ENCODE peak calls at places on chromosome 2, in four cellular contexts. X, P, I and O are unnamed samples.

GRCh38 chr2:29041161-29041660 is 33.1 kb downstream of the PCARE start:
- DNase-seq in X (no peak), P (no peak), I (no peak), O (no peak)

GRCh38 chr2:233800231-233800630 is 22.1 kb downstream of the MROH2A start:
- DNase-seq in X (no peak), P (no peak), I (no peak), O (no peak)

GRCh38 chr2:113275556-113276215 is 3.0 kb downstream of the PAX8 start:
- DNase-seq in X (no peak), P (no peak), I (no peak), O (no peak)

GRCh38 chr2:32427672-32428622 is 71.1 kb downstream of the BIRC6 start:
- DNase-seq in X (no peak), P (no peak), I (no peak), O (no peak)

GRCh38 chr2:38032946-38033345 is 43.0 kb downstream of the CYP1B1 start:
- DNase-seq in X (no peak), P (no peak), I (no peak), O (no peak)

GRCh38 chr2:16386431-16386830 is 279.2 kb downstream of the CYRIA start:
- DNase-seq in X (no peak), P (no peak), I (no peak), O (no peak)

GRCh38 chr2:2791031-2791430 is 460.0 kb upstream of the MYT1L start:
- DNase-seq in X (no peak), P (no peak), I (peak), O (no peak)

GRCh38 chr2:133936601-133937000 is 317.3 kb upstream of the MGAT5 start:
- DNase-seq in X (no peak), P (peak), I (no peak), O (no peak)

GRCh38 chr2:235501663-235502009 is 7.8 kb downstream of the AGAP1 start:
- DNase-seq in X (no peak), P (no peak), I (no peak), O (no peak)

GRCh38 chr2:223051580-223052375 is at the start of gene KCNE4:
- DNase-seq in X (no peak), P (no peak), I (no peak), O (no peak)

GRCh38 chr2:134782792-134783191 is 55.6 kb upstream of the ACMSD start:
- DNase-seq in X (peak), P (no peak), I (no peak), O (peak)

GRCh38 chr2:33166287-33166881 is 219.6 kb downstream of the LTBP1 start:
- DNase-seq in X (no peak), P (peak), I (no peak), O (no peak)

GRCh38 chr2:15677141-15677911 is 85.7 kb downstream of the DDX1 start:
- DNase-seq in X (no peak), P (no peak), I (no peak), O (no peak)

GRCh38 chr2:71618327-71619113 is 165.2 kb downstream of the DYSF start:
- DNase-seq in X (no peak), P (peak), I (no peak), O (no peak)

GRCh38 chr2:171531836-171532450 is 9.7 kb downstream of the CYBRD1 start:
- DNase-seq in X (no peak), P (no peak), I (no peak), O (no peak)

GRCh38 chr2:238458641-238459040 is 31.9 kb downstream of the ASB1 start:
- DNase-seq in X (no peak), P (no peak), I (no peak), O (no peak)

GRCh38 chr2:203824057-203824456 is 43.5 kb upstream of the CTLA4 start:
- DNase-seq in X (no peak), P (no peak), I (no peak), O (no peak)

GRCh38 chr2:209209943-209210342 is 213.9 kb upstream of the MAP2 start:
- DNase-seq in X (no peak), P (no peak), I (no peak), O (no peak)

GRCh38 chr2:204611017-204611631 is 65.8 kb downstream of the PARD3B start:
- DNase-seq in X (no peak), P (no peak), I (no peak), O (no peak)

GRCh38 chr2:20450201-20451108 is 3.6 kb downstream of the RHOB start:
- DNase-seq in X (no peak), P (no peak), I (peak), O (no peak)

GRCh38 chr2:109057686-109058085 is 68.7 kb upstream of the EDAR start:
- DNase-seq in X (no peak), P (no peak), I (no peak), O (no peak)

GRCh38 chr2:33634261-33634910 is 35.3 kb upstream of the FAM98A start:
- DNase-seq in X (no peak), P (no peak), I (no peak), O (no peak)

GRCh38 chr2:53939656-53940055 is 31.1 kb downstream of the PSME4 start:
- DNase-seq in X (no peak), P (no peak), I (no peak), O (no peak)

GRCh38 chr2:7634370-7634769 is 717.2 kb downstream of the RNF144A start:
- DNase-seq in X (no peak), P (no peak), I (no peak), O (no peak)

GRCh38 chr2:172693529-172694185 is 42.0 kb upstream of the RAPGEF4 start:
- DNase-seq in X (no peak), P (peak), I (no peak), O (no peak)

GRCh38 chr2:51289045-51289444 is 257.1 kb upstream of the NRXN1 start:
- DNase-seq in X (no peak), P (no peak), I (no peak), O (no peak)
- TF ChIP-seq CTCF in X (no peak), P (no peak), I (no peak), O (no peak)

DNA sequence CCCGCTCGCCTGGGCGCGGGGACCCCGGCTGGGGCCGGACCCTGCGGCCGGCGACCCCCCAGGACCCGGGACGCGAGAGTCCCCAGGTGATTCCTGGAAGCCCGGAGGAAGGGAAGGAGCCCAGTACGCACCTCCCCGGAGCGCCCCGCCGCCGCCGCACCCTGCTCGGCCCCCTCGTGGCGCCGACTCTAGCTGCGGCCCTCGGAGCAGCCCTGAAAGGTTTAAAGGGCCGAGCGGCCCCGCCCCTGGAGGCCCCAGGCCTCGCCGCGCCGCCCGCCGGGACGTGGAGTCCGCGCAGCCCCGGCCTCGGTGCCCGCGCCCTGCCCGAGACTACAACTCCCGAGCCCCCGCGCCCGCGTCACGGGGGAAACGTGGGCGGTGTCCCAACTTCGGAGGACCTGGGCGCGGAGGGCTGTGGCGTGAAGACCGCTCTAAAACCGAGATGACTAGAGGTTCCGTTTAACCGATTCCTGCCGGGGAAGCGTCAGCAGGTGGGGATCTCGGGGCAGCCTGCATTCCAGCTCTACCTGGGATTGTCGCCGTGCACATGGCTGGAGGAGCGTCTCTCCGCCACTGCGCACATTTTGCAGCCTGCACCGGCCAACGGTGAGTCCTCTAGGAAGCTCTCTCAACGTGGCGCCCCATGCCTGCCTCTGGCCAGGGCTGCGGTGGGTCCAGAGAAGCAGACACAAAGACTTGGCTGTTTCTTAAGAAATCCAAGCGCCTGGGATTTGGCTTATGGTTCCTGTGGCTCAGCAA is at the start of gene TMEM150A:
- DNase-seq in X (peak), P (peak), I (peak), O (peak)
- TF ChIP-seq CTCF in X (peak), P (peak), I (no peak), O (peak)

GRCh38 chr2:241491549-241492173 is 16.7 kb downstream of the STK25 start:
- DNase-seq in X (no peak), P (no peak), I (no peak), O (no peak)
- TF ChIP-seq CTCF in X (no peak), P (no peak), I (no peak), O (no peak)

DNA sequence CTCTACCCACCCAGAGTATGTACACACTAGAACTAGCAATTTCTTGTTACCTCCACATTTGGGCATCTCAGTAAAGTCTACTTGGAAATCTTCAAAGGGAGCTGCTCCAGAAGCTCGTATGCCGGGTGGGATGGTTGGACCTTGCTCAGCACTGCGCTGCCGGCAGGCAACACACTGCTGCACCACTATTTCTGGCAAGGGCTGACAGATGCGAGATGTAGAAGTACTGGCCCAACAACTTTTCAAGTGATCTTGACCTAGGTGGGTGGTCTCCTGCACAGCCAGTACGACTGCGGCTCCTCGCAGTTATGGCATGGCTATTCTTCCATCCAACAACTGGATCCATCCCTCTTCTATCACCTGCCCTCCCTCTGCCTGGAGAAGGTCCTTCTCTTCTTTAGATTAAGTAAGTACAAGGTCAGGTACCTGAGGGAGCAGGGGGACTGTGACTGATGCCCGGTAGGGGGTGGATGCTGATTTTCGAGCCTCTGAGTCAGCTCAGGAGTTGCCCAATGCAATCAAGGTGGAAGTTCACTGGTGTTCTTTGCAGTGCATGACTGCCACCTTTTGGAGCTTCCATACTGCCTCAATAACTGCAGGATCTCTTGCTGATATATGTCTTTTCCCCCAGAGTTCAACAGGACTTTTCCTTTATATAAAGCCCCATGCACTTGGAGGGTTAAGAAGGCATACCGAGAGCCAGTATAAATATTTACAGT is 100.4 kb upstream of the SLC1A4 start:
- DNase-seq in X (no peak), P (peak), I (no peak), O (no peak)
- TF ChIP-seq CTCF in X (no peak), P (peak), I (no peak), O (no peak)

GRCh38 chr2:10239561-10239967 is 63.1 kb upstream of the HPCAL1 start:
- DNase-seq in X (no peak), P (no peak), I (no peak), O (no peak)
- TF ChIP-seq CTCF in X (no peak), P (no peak), I (no peak), O (no peak)